ENCODE peak calls at places on chromosomes 3 and 15, in five cellular contexts. X is sigmoid colon, S is IMR-90, H is GM06990, N is HCT116. L is an unnamed sample.

GRCh38 chr15:57031605-57032004 is 113.2 kb downstream of the TCF12 start:
- DNase-seq in X (peak), S (peak), H (no peak), N (no peak), L (no peak)

GRCh38 chr3:55439657-55440405 is 47.3 kb downstream of the WNT5A start:
- DNase-seq in X (no peak), S (no peak), H (no peak), N (no peak), L (no peak)

GRCh38 chr3:126311338-126311978 is 45.8 kb downstream of the KLF15 start:
- DNase-seq in X (no peak), S (no peak), H (no peak), N (no peak), L (no peak)

GRCh38 chr3:23576379-23576959 is 229.3 kb upstream of the UBE2E1 start:
- DNase-seq in X (no peak), S (no peak), H (no peak), N (no peak), L (peak)

GRCh38 chr3:71050521-71051258 is 532.8 kb downstream of the FOXP1 start:
- DNase-seq in X (no peak), S (peak), H (no peak), N (no peak), L (no peak)

GRCh38 chr3:50264389-50264963 is 4.5 kb upstream of the SEMA3B start:
- DNase-seq in X (peak), S (peak), H (no peak), N (peak), L (no peak)

GRCh38 chr15:91865903-91866302 is 12.4 kb downstream of the SLCO3A1 start:
- DNase-seq in X (no peak), S (peak), H (no peak), N (no peak), L (no peak)

GRCh38 chr3:82000773-82001172 is 239.3 kb upstream of the GBE1 start:
- DNase-seq in X (no peak), S (no peak), H (no peak), N (no peak), L (no peak)

GRCh38 chr15:66287461-66288055 is 5.8 kb upstream of the DIS3L start:
- DNase-seq in X (no peak), S (peak), H (no peak), N (no peak), L (no peak)

GRCh38 chr3:15795563-15796308 is 2.0 kb downstream of the ANKRD28 start:
- DNase-seq in X (no peak), S (peak), H (no peak), N (no peak), L (no peak)

GRCh38 chr3:40877651-40878463 is 321.4 kb upstream of the CTNNB1 start:
- DNase-seq in X (peak), S (no peak), H (no peak), N (no peak), L (peak)

GRCh38 chr15:60077581-60078359 is 73.7 kb downstream of the FOXB1 start:
- DNase-seq in X (no peak), S (no peak), H (no peak), N (no peak), L (no peak)

GRCh38 chr3:65268411-65268810 is 580.6 kb upstream of the ADAMTS9 start:
- DNase-seq in X (no peak), S (no peak), H (no peak), N (no peak), L (no peak)

GRCh38 chr3:70982700-70983140 is 600.8 kb downstream of the FOXP1 start:
- DNase-seq in X (peak), S (peak), H (peak), N (peak), L (peak)

GRCh38 chr3:41688595-41689380 is 273.1 kb downstream of the ULK4 start:
- DNase-seq in X (no peak), S (peak), H (no peak), N (no peak), L (peak)

GRCh38 chr3:64056616-64057165 is 33.4 kb upstream of the PSMD6 start:
- DNase-seq in X (no peak), S (peak), H (no peak), N (no peak), L (no peak)

GRCh38 chr3:42499478-42499871 is 3.0 kb upstream of the VIPR1 start:
- DNase-seq in X (peak), S (no peak), H (no peak), N (no peak), L (no peak)

GRCh38 chr3:30597131-30597768 is 9.2 kb upstream of the TGFBR2 start:
- DNase-seq in X (no peak), S (peak), H (no peak), N (peak), L (peak)

GRCh38 chr15:64144192-64144564 is 7.4 kb upstream of the SNX22 start:
- DNase-seq in X (peak), S (no peak), H (no peak), N (no peak), L (no peak)

GRCh38 chr3:188415196-188415595 is 261.2 kb downstream of the LPP start:
- DNase-seq in X (no peak), S (peak), H (no peak), N (no peak), L (no peak)

GRCh38 chr3:106685751-106686150 is 691.5 kb upstream of the CCDC54 start:
- DNase-seq in X (no peak), S (no peak), H (no peak), N (no peak), L (no peak)

GRCh38 chr15:67545864-67546263 is 3.4 kb downstream of the MAP2K5 start:
- DNase-seq in X (no peak), S (no peak), H (no peak), N (no peak), L (no peak)

GRCh38 chr3:194572131-194572789 is 61.0 kb downstream of the TMEM44 start:
- DNase-seq in X (peak), S (peak), H (no peak), N (no peak), L (no peak)

GRCh38 chr3:187024561-187025226 is 94.4 kb downstream of the ST6GAL1 start:
- DNase-seq in X (no peak), S (no peak), H (no peak), N (no peak), L (no peak)

GRCh38 chr3:187025656-187026320 is 95.5 kb downstream of the ST6GAL1 start:
- DNase-seq in X (no peak), S (no peak), H (no peak), N (no peak), L (no peak)

GRCh38 chr3:187025254-187025655 is 94.9 kb downstream of the ST6GAL1 start:
- DNase-seq in X (no peak), S (no peak), H (no peak), N (no peak), L (no peak)

GRCh38 chr3:187027531-187027936 is 97.2 kb downstream of the ST6GAL1 start:
- DNase-seq in X (no peak), S (no peak), H (no peak), N (no peak), L (no peak)

GRCh38 chr3:187026321-187026678 is 96.0 kb downstream of the ST6GAL1 start:
- DNase-seq in X (no peak), S (no peak), H (no peak), N (no peak), L (no peak)
- H3K4me3 ChIP-seq in X (no peak), S (no peak), H (peak), N (no peak), L (no peak)

GRCh38 chr3:2446146-2446545 is 347.5 kb downstream of the CNTN4 start:
- DNase-seq in X (no peak), S (no peak), H (no peak), N (no peak), L (no peak)
- H3K4me3 ChIP-seq in X (no peak), S (no peak), H (no peak), N (no peak), L (no peak)

GRCh38 chr3:198079771-198080520 is 119.9 kb downstream of the LMLN start:
- DNase-seq in X (no peak), S (peak), H (no peak), N (peak), L (no peak)
- H3K4me3 ChIP-seq in X (peak), S (peak), H (peak), N (peak), L (peak)

GRCh38 chr3:58085616-58086015 is 77.4 kb downstream of the FLNB start:
- DNase-seq in X (peak), S (no peak), H (peak), N (no peak), L (no peak)
- H3K4me3 ChIP-seq in X (no peak), S (no peak), H (no peak), N (no peak), L (no peak)

DNA sequence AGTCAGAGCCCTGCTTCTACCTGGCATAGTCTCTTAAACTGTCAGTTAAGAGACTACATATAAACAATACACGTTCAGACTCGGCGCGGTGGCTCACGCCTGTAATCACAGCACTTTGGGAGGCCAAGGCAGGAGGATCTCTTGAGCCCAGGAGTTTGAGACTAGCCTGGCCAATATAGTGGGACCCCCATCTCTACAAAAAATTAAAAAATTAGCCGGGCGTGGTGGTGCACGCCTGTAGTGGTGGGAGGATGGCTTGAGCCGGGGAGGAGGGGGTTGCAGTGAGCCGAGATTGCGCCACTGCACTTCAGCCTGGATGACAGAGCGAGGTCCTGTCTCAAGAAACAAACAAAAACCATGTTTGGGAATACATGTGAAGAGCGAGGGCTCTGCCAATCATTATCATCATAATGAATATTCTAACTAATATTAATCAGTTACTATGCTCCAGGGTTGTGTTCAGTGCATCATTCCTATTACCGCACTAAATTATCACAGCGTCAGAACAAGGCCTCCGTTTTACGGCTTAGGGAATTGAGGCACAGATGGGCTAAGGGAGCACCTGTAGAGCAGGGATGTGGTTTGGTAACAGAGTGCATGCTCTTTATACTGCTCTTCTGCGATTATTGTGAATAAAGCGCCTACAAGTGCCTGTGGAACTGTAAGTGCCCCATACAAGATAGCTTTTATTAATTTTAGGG is 844 bp upstream of the UQCC5 start:
- DNase-seq in X (no peak), S (no peak), H (no peak), N (no peak), L (no peak)
- H3K4me3 ChIP-seq in X (no peak), S (no peak), H (no peak), N (no peak), L (peak)

DNA sequence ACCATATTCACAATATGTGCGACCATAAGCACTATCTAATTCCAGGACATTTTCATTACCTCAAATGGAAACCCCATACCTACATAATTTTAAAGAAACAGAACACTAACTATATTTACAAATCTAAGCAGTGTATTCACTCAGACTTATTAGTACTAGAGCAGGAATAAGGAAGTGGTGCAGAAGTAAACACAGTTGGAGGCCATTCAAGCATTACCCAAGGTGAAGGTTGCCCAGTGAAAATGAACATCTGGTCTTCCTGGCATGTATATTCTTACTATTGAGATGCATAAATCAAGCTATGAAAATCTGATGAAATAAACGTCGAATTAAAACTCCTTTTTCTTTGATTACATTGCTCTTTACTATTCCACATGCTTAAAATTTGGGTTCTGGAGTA is 78.9 kb upstream of the TTC14 start:
- DNase-seq in X (no peak), S (no peak), H (no peak), N (no peak), L (no peak)
- H3K4me3 ChIP-seq in X (no peak), S (no peak), H (no peak), N (no peak), L (no peak)

DNA sequence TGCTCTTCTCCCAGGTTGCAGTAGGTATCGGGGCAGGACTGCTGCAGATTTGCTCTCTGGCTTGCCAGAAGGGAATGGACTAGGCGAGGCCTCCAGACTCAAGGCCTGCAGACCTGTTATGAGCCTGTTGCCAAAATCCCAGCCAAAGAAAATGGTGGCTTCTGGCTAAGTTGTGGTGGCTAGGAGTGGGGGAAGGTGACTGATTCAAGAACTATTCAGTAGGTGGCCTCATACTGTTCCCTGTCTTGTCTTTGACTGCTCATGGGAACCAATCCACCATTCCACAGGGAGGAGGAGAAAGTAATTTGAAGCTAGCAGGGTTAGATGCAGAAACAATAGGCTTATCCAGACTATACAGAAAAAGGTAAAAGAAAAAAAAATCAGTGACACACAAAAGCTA is 380.4 kb upstream of the PROK2 start:
- DNase-seq in X (no peak), S (peak), H (no peak), N (no peak), L (no peak)
- H3K4me3 ChIP-seq in X (no peak), S (no peak), H (no peak), N (no peak), L (no peak)

DNA sequence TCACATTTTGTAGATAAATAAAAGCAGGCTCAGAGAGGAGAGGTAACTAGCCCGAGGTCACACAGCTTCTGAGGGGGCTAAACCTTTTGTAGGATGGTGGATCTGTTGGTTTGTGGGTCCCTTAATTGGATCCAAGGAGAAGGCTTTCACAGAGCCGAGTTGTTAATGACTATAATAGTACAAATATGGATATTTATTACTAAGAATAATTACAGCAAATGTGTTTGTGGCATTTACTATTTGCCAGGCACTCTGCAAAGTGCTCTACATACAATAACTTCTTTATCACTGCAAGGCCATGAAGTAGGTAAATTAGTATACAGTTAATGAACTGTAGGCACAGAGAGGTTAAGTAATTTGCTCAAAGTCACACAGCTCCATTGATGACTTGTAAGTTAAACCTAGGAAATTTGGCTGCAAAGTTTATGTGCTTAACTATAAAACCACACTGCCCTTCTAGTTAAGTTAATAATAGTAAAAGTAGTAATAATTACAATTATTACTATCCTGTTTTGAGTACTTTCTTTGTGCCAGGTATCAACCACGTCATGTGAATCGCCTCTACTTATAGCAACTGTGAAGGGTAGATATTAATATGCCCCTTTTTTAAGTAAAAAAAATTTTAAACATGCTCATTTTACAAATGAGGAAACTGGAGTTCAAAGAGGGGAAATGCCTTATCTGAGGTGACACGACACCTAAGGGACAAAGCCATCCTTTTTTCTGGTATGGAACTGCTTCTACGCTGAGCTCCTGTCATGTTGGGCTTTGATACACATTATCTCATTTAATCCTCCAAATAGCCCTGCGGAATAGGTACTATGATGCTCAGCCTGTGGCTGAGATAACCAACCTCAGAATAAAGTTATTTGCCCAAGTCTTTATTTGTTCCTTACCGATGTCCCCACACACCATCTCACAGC is 8.4 kb downstream of the BHLHE40 start:
- DNase-seq in X (no peak), S (no peak), H (no peak), N (no peak), L (no peak)
- H3K4me3 ChIP-seq in X (peak), S (peak), H (peak), N (peak), L (peak)

GRCh38 chr3:73448041-73448440 is 176.7 kb downstream of the PDZRN3 start:
- DNase-seq in X (no peak), S (peak), H (no peak), N (no peak), L (no peak)
- H3K4me3 ChIP-seq in X (no peak), S (no peak), H (no peak), N (no peak), L (no peak)

DNA sequence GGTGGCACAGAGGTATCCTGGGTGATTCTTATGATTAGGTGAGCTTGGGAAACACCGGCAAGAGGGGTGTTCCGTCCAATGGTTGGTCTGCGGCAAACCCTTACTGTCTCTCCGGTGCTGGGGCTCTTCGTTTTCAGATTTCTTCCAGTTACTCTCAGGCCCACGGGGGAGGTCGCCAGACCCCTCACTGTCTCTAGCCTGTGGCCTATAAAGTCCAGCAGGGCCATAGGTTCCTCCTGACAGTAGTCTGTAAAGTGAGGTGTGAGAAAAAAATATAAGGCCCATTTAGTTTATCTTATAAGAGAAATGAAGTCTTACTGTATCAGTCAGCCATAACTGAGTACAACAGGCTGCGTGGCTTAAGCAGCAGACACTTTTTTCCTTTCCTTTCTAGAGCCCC is 1.4 kb downstream of the ESYT3 start:
- DNase-seq in X (no peak), S (no peak), H (no peak), N (no peak), L (no peak)
- H3K4me3 ChIP-seq in X (peak), S (no peak), H (no peak), N (no peak), L (no peak)

L was measured in LNCaP clone FGC.